ENCODE peak calls at places on chromosome 17, in nine cellular contexts. Y, Z, N, E, O, A, W, D and B are unnamed samples.

GRCh38 chr17:50904522-50905459 is 38.6 kb upstream of the TOB1 start:
- DNase-seq in Y (peak; percentile 91), Z (peak; percentile 91), N (no peak), E (peak; percentile 67), O (no peak), A (no peak), W (no peak), D (no peak), B (peak; percentile 67)

GRCh38 chr17:45867702-45868101 is 23.0 kb downstream of the SPPL2C start:
- DNase-seq in Y (no peak), Z (no peak), N (no peak), E (no peak), O (no peak), A (no peak), W (no peak), D (no peak), B (no peak)

GRCh38 chr17:79811036-79811887 is 14.4 kb upstream of the CBX8 start:
- DNase-seq in Y (no peak), Z (peak; percentile 68), N (no peak), E (no peak), O (no peak), A (peak; percentile 80), W (no peak), D (peak; percentile 83), B (no peak)

GRCh38 chr17:47719411-47720152 is 13.5 kb upstream of the TBX21 start:
- DNase-seq in Y (no peak), Z (no peak), N (peak; percentile 72), E (no peak), O (no peak), A (no peak), W (no peak), D (no peak), B (no peak)

GRCh38 chr17:17993852-17994251 is 21.2 kb downstream of the DRC3 start:
- DNase-seq in Y (no peak), Z (no peak), N (no peak), E (no peak), O (no peak), A (no peak), W (no peak), D (no peak), B (no peak)

GRCh38 chr17:42422412-42422957 is 571 bp downstream of the CAVIN1 start:
- DNase-seq in Y (no peak), Z (peak; percentile 77), N (peak; percentile 32), E (no peak), O (peak; percentile 53), A (peak; percentile 48), W (no peak), D (no peak), B (no peak)

GRCh38 chr17:40557531-40558299 is 7.6 kb downstream of the CCR7 start:
- DNase-seq in Y (no peak), Z (no peak), N (no peak), E (no peak), O (peak; percentile 13), A (no peak), W (no peak), D (no peak), B (no peak)

GRCh38 chr17:37770631-37771518 is 26.0 kb upstream of the HNF1B start:
- DNase-seq in Y (peak; percentile 61), Z (no peak), N (peak; percentile 62), E (peak; percentile 88), O (peak; percentile 27), A (peak; percentile 71), W (peak; percentile 25), D (peak; percentile 50), B (peak; percentile 82)

DNA sequence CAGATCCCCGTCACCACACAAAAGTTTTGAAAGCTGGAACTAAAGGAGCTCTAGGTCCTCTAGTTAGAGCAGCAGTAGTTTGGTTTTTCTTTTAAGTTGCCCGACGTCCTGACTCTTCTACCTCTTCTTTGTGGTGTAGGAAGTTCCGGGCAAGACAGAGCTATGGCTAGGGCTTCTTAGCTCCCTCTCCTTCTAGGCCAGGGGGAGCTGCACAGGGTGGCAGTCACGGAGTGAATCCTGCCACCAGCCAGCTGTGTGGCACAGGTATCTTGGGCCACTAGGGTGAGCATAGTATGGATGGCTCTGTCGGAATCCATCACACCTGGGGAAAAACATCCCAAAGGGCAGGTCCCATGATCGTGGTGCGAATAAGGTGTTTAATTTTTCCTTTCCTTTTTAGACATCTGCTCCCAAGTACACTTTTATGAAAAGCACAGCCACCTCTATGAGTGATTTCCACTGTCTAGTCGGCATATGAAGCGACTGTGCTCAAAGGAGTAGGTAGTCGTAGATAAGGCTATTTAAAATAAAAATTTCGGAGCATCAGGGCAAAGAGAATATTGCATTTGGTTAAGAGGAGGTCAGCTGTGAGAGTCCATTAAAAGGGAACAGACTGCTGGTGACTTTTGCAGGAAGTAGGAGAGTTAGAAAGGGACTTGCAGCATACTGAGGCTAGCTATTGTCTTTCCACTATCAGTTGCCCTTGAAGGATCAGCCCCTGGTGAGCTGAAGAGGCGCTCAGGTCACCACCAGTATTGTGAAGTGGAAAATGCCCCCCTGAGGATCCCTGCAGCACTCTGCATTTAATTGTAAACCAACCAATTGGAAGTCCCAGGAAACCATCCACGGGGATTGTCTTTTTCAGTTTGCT is 2.1 kb downstream of the PRKCA start:
- DNase-seq in Y (no peak), Z (no peak), N (no peak), E (peak; percentile 50), O (no peak), A (peak; percentile 1), W (no peak), D (peak; percentile 53), B (peak; percentile 56)
- TF ChIP-seq CTCF in Y (no peak), Z (peak; percentile 8), N (no peak), E (peak; percentile 20), O (no peak), A (no peak), W (no peak), D (peak; percentile 12), B (no peak)

GRCh38 chr17:57833597-57833939 is 16.3 kb downstream of the MRPS23 start:
- DNase-seq in Y (no peak), Z (no peak), N (no peak), E (no peak), O (no peak), A (no peak), W (no peak), D (no peak), B (no peak)

GRCh38 chr17:57830880-57831279 is 19.0 kb downstream of the MRPS23 start:
- DNase-seq in Y (no peak), Z (peak; percentile 40), N (no peak), E (no peak), O (no peak), A (no peak), W (no peak), D (no peak), B (no peak)

GRCh38 chr17:57832299-57832698 is 17.5 kb downstream of the MRPS23 start:
- DNase-seq in Y (no peak), Z (no peak), N (no peak), E (no peak), O (no peak), A (no peak), W (no peak), D (no peak), B (no peak)

GRCh38 chr17:57834146-57834741 is 15.6 kb downstream of the MRPS23 start:
- DNase-seq in Y (peak; percentile 88), Z (peak; percentile 89), N (no peak), E (no peak), O (peak; percentile 87), A (no peak), W (no peak), D (no peak), B (no peak)

DNA sequence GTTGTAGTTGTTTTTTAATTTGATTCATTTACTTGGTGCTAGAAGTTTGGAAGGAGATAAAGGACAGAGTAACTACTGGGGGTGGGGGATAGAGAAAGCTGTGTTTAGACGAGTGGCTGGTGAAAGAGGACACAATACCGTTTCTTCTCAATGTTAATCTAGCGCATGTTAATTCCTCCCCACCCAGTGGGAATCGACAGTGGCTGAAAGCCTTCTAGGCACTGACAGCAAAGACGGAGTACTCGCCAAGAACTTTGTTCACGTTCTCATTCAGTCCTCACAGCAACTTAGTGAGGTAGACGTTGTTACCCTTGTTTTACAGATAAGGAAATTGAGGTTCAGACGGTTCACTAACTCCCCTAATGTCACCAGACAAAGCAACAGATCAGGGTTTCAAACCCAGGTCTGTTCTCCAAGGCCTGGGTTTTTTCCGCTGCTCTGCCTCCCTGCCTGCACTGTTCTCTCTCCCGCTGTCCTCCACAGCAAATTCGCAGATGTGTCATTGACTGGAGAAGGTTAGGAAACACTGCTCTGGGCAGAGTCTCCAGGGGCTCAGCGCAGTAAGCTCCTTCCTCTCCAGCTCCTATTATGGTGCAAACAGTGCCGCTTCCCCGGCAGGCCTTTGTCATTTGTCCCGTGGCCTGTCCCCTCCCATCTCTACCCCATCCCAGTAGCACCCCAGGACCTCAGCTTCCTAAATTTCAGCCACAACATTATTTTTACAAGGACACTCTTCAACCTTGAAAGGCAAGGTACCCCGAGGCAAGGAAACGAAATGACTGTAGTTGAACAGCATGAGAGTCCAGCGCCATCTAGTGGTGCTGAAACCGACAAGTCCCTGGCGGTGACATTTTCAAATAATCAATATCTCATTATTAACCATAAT is 16.9 kb downstream of the MRPS23 start:
- DNase-seq in Y (peak; percentile 77), Z (peak; percentile 86), N (peak; percentile 76), E (peak; percentile 64), O (peak; percentile 83), A (peak; percentile 85), W (peak; percentile 71), D (peak; percentile 84), B (peak; percentile 65)
- H3K27ac ChIP-seq in Y (peak overlapping the region; percentile 84), Z (peak overlapping the region; percentile 83), N (no peak overlapping the region), E (no peak overlapping the region), O (peak overlapping the region; percentile 75), A (peak overlapping the region; percentile 48), W (peak overlapping the region; percentile 50), D (no peak overlapping the region), B (no peak overlapping the region)

DNA sequence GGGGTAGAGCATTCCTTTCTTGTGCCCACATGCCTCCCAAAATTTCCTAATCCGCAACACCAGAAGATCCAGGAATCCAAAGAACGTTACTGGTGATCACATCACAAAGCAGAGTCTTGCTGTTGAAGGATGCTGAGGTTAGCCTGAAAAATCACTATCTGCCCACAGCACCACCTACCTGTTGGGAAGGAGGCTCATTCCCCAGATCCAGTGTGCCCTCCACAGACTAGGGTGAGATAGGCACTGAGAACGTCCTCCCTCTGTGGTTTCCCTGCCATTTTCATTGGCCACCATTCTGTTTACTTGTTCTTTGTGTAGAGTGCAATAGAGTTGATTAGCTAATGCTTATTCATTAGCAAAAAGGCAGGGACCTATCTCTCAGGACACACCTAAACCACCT is 30.3 kb downstream of the RCVRN start:
- DNase-seq in Y (no peak), Z (no peak), N (no peak), E (no peak), O (no peak), A (no peak), W (no peak), D (no peak), B (no peak)
- TF ChIP-seq CTCF in Y (no peak), Z (no peak), N (no peak), E (no peak), O (no peak), A (no peak), W (no peak), D (no peak), B (no peak)

GRCh38 chr17:59401725-59402124 is 70.3 kb downstream of the YPEL2 start:
- DNase-seq in Y (no peak), Z (no peak), N (no peak), E (no peak), O (no peak), A (no peak), W (no peak), D (no peak), B (no peak)

GRCh38 chr17:59402760-59403159 is 71.3 kb downstream of the YPEL2 start:
- DNase-seq in Y (no peak), Z (no peak), N (no peak), E (no peak), O (no peak), A (no peak), W (no peak), D (no peak), B (no peak)

GRCh38 chr17:59399914-59400313 is 68.5 kb downstream of the YPEL2 start:
- DNase-seq in Y (no peak), Z (no peak), N (no peak), E (no peak), O (no peak), A (no peak), W (no peak), D (no peak), B (no peak)

GRCh38 chr17:59401274-59401673 is 69.8 kb downstream of the YPEL2 start:
- DNase-seq in Y (no peak), Z (no peak), N (no peak), E (no peak), O (no peak), A (no peak), W (no peak), D (no peak), B (no peak)

GRCh38 chr17:59400858-59401257 is 69.4 kb downstream of the YPEL2 start:
- DNase-seq in Y (no peak), Z (no peak), N (no peak), E (no peak), O (no peak), A (no peak), W (no peak), D (no peak), B (no peak)
- H3K27ac ChIP-seq in Y (no peak overlapping the region), Z (peak overlapping the region; percentile 33), N (no peak overlapping the region), E (peak overlapping the region; percentile 17), O (peak overlapping the region; percentile 49), A (peak overlapping the region; percentile 83), W (peak overlapping the region; percentile 26), D (no peak overlapping the region), B (no peak overlapping the region)